ENCODE peak calls at places on chromosome 17, in four cellular contexts. O is GM12878, X is HepG2, D is K562. L is an unnamed sample.

GRCh38 chr17:48374650-48375230 is 55.3 kb downstream of the SKAP1 start:
- DNase-seq in D (peak), X (peak), O (no peak), L (peak)

GRCh38 chr17:36755586-36755985 is 154.2 kb downstream of the MRM1 start:
- DNase-seq in X (peak), D (peak), O (no peak), L (peak)

GRCh38 chr17:66540131-66540781 is 237.8 kb downstream of the PRKCA start:
- DNase-seq in D (no peak), O (no peak), X (peak), L (peak)

GRCh38 chr17:4960279-4960922 is 7.2 kb downstream of the SPAG7 start:
- DNase-seq in D (peak), X (no peak), O (no peak), L (no peak)

GRCh38 chr17:82931696-82932060 is 91.9 kb upstream of the ZNF750 start:
- DNase-seq in O (no peak), X (no peak), D (no peak), L (no peak)

GRCh38 chr17:72171703-72172670 is 51.2 kb downstream of the SOX9 start:
- DNase-seq in X (no peak), D (no peak), O (no peak), L (no peak)

GRCh38 chr17:33169580-33170285 is 123.4 kb downstream of the ASIC2 start:
- DNase-seq in X (no peak), D (no peak), O (no peak), L (no peak)

GRCh38 chr17:83183951-83184506 is 104.6 kb downstream of the METRNL start:
- DNase-seq in O (no peak), D (no peak), X (no peak), L (no peak)

GRCh38 chr17:66273391-66273722 is 29.1 kb upstream of the PRKCA start:
- DNase-seq in X (no peak), D (no peak), O (no peak), L (no peak)

GRCh38 chr17:4534928-4535666 is 20.1 kb downstream of the MYBBP1A start:
- DNase-seq in O (no peak), X (no peak), D (no peak), L (no peak)

GRCh38 chr17:48483004-48483403 is 47.8 kb downstream of the HOXB1 start:
- DNase-seq in O (no peak), X (no peak), D (no peak), L (no peak)

GRCh38 chr17:3039748-3040147 is 23.7 kb downstream of the OR1D5 start:
- DNase-seq in O (no peak), X (no peak), D (no peak), L (no peak)

GRCh38 chr17:28645576-28645939 is 600 bp upstream of the BLTP2 start:
- DNase-seq in X (no peak), O (no peak), D (no peak), L (no peak)

GRCh38 chr17:4073983-4074830 is 68.6 kb downstream of the ZZEF1 start:
- DNase-seq in D (no peak), O (peak), X (no peak), L (no peak)

GRCh38 chr17:28584434-28584833 is 7.7 kb upstream of the ALDOC start:
- DNase-seq in X (no peak), O (no peak), D (no peak), L (no peak)

GRCh38 chr17:46212634-46213435 is 19.6 kb upstream of the KANSL1 start:
- DNase-seq in X (peak), O (no peak), D (peak), L (peak)

GRCh38 chr17:3545151-3545550 is 12.5 kb downstream of the TRPV3 start:
- DNase-seq in D (no peak), O (no peak), X (no peak), L (no peak)

GRCh38 chr17:21345236-21345635 is 30.9 kb upstream of the KCNJ12 start:
- DNase-seq in D (no peak), X (no peak), O (no peak), L (no peak)

GRCh38 chr17:18021372-18021771 is 17.6 kb downstream of the ATPAF2 start:
- DNase-seq in O (no peak), X (no peak), D (no peak), L (no peak)

GRCh38 chr17:57213180-57213825 is 43.0 kb upstream of the MSI2 start:
- DNase-seq in D (peak), O (no peak), X (no peak), L (no peak)

GRCh38 chr17:60109161-60109560 is 30.4 kb upstream of the HEATR6 start:
- DNase-seq in X (no peak), O (no peak), D (peak), L (no peak)

GRCh38 chr17:6936370-6937028 is 59.4 kb upstream of the ALOX12 start:
- DNase-seq in O (no peak), D (no peak), X (no peak), L (no peak)
- TF ChIP-seq NR2C2 in O (no peak), D (no peak), X (no peak), L (no peak)

DNA sequence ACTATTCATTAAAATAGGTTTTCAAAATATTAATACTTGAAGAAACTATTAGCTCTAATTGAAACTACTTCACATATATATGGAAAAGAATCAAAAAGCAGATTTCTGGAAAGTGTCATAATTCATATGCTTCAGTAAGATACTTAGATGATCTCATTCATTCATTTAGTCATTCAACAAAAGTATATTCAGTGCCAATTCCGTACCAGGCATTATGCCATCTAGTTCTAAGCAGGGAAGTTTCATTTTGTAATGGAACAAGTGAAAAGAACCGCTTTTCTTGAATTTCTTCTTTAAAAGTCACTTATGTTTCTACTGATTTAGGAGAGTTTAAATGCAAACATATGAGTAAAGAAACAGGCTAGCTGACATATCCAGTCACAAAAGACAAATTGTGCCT is 118.3 kb upstream of the FAM20A start:
- DNase-seq in O (no peak), X (no peak), D (no peak), L (no peak)
- TF ChIP-seq NR2C2 in O (no peak), X (no peak), D (no peak), L (no peak)

GRCh38 chr17:78674595-78675315 is 97.6 kb upstream of the DNAH17 start:
- DNase-seq in D (peak), X (no peak), O (no peak), L (peak)

GRCh38 chr17:78676415-78677302 is 99.5 kb upstream of the DNAH17 start:
- DNase-seq in D (no peak), O (no peak), X (no peak), L (no peak)

GRCh38 chr17:78675836-78676235 is 98.6 kb upstream of the DNAH17 start:
- DNase-seq in D (no peak), O (no peak), X (no peak), L (no peak)

GRCh38 chr17:78674156-78674555 is 97.0 kb upstream of the DNAH17 start:
- DNase-seq in D (no peak), X (no peak), O (no peak), L (no peak)

GRCh38 chr17:78675316-78675616 is 98.1 kb upstream of the DNAH17 start:
- DNase-seq in D (no peak), X (no peak), O (no peak), L (no peak)
- TF ChIP-seq NR2C2 in D (no peak), X (no peak), O (no peak), L (no peak)

GRCh38 chr17:7702776-7703175 is 2.2 kb upstream of the EFNB3 start:
- DNase-seq in X (no peak), O (no peak), D (no peak), L (no peak)

GRCh38 chr17:7701681-7702080 is 3.3 kb upstream of the EFNB3 start:
- DNase-seq in D (no peak), O (no peak), X (no peak), L (no peak)

GRCh38 chr17:7705269-7706255 is 560 bp downstream of the EFNB3 start:
- DNase-seq in D (no peak), X (no peak), O (no peak), L (peak)

GRCh38 chr17:7704601-7705268 is at the start of gene EFNB3:
- DNase-seq in D (no peak), O (no peak), X (no peak), L (peak)

GRCh38 chr17:7703584-7704574 is 1.1 kb upstream of the EFNB3 start:
- DNase-seq in D (peak), O (no peak), X (peak), L (peak)
- TF ChIP-seq NR2C2 in D (no peak), O (no peak), X (no peak), L (no peak)

DNA sequence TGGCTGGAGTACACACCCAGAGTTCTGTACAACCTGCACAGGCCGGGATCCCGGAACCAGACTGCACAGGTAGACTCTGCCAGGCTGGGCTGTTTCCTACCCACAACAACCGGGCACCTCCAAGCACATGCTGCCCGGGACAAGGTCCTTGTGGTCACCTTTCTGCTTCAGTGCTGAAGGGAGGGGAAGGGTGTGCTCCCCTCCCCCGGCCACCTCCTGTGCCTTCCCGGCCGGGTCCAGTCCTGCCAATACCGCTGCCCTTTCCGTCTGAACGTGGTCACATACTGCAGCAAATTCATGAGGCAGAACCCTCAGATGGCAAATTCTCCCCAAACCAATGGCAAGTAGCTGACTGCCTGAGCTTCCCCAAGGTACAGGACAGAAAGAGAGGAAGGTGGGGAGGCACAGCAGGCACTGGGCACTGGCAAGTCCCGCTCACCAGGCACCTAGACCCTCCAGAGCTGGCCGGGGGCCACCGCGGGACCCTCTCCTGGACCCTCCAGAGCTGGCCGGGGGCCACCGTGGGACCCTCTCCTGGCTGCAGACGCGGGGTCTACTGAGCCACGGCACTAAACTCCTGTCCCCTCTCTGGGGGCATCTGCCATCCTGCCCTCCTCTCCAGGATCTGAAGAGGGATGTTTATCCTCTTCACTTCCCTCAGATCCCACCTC is 22.8 kb downstream of the SLC43A2 start:
- DNase-seq in O (no peak), D (no peak), X (no peak), L (no peak)
- TF ChIP-seq NR2C2 in O (no peak), D (no peak), X (no peak), L (no peak)

GRCh38 chr17:74813793-74814192 is 37.6 kb upstream of the NAT9 start:
- DNase-seq in X (no peak), D (no peak), O (no peak), L (no peak)
- TF ChIP-seq NR2C2 in X (no peak), D (no peak), O (no peak), L (no peak)

DNA sequence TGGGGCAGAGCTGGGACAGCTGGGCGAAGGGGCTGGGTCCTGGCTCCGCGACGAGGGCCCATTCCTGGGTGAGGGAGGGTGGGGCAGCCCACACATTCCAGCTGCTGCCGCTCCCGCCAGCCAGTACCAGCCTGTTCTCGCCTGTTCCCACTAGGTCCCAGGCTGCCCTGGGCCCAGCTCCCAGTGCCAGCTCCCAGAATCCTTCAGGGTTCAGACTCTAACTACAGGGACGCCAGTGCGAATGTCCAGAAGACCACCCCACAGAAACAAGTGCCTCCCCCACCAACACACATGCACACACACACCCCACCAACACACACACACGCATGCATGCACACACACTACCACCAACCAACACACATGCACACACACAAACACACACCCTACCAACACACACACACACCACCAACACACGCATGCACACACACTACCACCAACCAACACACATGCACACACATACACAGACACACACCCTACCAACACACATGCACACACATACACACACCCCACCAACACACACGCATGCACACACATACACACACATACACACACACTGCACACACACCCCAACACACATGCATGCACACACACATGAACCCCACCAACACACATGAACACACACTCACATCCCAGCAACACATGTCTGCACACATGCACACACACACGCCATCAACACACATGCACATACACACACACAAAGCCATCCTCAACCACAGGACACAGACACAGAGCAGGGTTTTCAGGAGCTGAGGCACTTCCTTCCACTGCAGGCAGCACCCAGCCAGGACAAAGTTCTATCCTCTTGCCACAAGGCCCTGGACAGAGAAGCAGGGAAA is 27.5 kb upstream of the KRT17 start:
- DNase-seq in D (no peak), X (no peak), O (no peak), L (no peak)
- TF ChIP-seq NR2C2 in D (no peak), X (no peak), O (no peak), L (no peak)

GRCh38 chr17:11142231-11142630 is 98.8 kb upstream of the SHISA6 start:
- DNase-seq in O (no peak), X (no peak), D (no peak), L (no peak)

GRCh38 chr17:11140501-11140900 is 100.5 kb upstream of the SHISA6 start:
- DNase-seq in O (no peak), D (no peak), X (no peak), L (no peak)

GRCh38 chr17:11135819-11136218 is 105.2 kb upstream of the SHISA6 start:
- DNase-seq in O (no peak), D (no peak), X (no peak), L (no peak)

GRCh38 chr17:11144358-11145233 is 96.4 kb upstream of the SHISA6 start:
- DNase-seq in X (peak), D (peak), O (no peak), L (peak)

DNA sequence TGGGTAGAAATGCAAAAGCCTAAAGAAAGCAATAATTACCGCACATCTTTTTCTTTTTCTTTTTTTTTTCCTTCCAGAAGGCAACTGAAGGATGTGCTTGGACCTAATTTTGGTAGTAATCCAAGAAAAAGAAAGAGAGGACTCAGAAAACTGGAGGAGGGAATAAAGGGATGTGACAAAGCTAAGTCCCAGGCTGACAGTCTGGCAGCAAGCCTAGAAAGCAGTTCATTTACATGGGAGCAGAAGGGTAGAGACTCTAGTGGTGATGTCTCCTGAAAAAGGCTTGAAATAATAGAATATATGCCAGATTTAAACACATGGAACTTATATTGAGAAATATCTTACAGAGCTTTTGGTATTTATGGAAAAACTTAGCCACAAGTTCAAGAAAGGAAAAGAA is 101.0 kb upstream of the SHISA6 start:
- DNase-seq in D (no peak), X (no peak), O (no peak), L (no peak)
- TF ChIP-seq NR2C2 in D (no peak), X (no peak), O (no peak), L (no peak)

DNA sequence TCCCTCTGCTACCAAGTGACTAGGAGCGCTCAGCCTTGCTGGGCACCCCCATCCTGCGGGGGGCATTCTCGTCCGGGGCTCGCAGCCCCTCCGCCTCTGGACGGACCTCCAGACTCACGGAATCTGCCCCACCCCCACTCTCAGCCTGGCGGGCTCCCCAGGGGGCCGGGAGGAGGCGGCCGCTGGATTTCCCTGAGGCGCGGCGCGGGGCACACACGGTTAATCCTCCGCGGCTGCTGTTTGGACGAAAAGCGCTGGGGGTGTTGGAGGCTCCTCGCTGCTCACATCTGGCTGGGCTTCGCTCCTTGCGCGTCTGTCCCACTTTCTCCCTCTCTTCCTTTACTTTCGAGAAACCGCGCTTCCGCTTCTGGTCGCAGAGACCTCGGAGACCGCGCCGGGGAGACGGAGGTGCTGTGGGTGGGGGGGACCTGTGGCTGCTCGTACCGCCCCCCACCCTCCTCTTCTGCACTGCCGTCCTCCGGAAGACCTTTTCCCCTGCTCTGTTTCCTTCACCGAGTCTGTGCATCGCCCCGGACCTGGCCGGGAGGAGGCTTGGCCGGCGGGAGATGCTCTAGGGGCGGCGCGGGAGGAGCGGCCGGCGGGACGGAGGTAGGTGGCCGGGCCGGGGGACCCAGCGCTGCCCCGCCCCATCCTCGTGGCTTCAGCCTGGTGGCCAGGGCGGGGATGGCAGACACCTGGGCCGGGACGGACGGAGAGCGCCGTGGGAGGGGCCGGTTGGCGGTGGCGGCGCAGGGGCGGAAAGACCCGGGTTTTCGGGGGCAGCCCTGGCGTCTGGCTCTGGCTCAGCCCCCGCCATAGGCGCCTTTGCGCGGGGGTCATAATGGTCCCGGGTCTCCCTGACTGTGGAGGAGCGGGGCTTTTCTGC is at the start of gene C1QTNF1:
- DNase-seq in D (no peak), O (no peak), X (no peak), L (peak)
- TF ChIP-seq NR2C2 in D (no peak), O (no peak), X (no peak), L (no peak)

L was measured in WTC11.